ENCODE peak calls at places on chromosomes 4 and X, in five cellular contexts. V is fibroblast of lung, U is right lobe of liver, J is ovary, X is cardiac muscle cell. Z is an unnamed sample.

GRCh38 chr4:68368566-68369473 is 18.9 kb upstream of the YTHDC1 start:
- DNase-seq in V (peak), U (no peak), J (no peak), X (peak), Z (no peak)

GRCh38 chrX:1246816-1247215 is 21.8 kb upstream of the CSF2RA start:
- DNase-seq in V (peak), U (peak), J (peak), X (peak), Z (peak)

GRCh38 chrX:23811135-23811781 is 28.3 kb downstream of the SAT1 start:
- DNase-seq in V (no peak), U (no peak), J (no peak), X (no peak), Z (no peak)

GRCh38 chr4:80125252-80126177 is 52.5 kb upstream of the ANTXR2 start:
- DNase-seq in V (peak), U (no peak), J (no peak), X (peak), Z (peak)

GRCh38 chr4:105596676-105597075 is 44.3 kb downstream of the ARHGEF38 start:
- DNase-seq in V (no peak), U (no peak), J (no peak), X (no peak), Z (no peak)

GRCh38 chr4:178856139-178856800 is 1414.0 kb upstream of the AGA start:
- DNase-seq in V (no peak), U (no peak), J (no peak), X (no peak), Z (no peak)

GRCh38 chr4:24672871-24673270 is 88.5 kb upstream of the DHX15 start:
- DNase-seq in V (no peak), U (no peak), J (no peak), X (peak), Z (no peak)

GRCh38 chrX:130836447-130836846 is 66.6 kb downstream of the ENOX2 start:
- DNase-seq in V (no peak), U (no peak), J (no peak), X (peak), Z (no peak)

GRCh38 chrX:104419211-104419610 is 146.8 kb upstream of the IL1RAPL2 start:
- DNase-seq in V (no peak), U (no peak), J (no peak), X (peak), Z (no peak)

GRCh38 chrX:77003956-77004355 is 443.2 kb upstream of the FGF16 start:
- DNase-seq in V (no peak), U (no peak), J (no peak), X (no peak), Z (peak)

GRCh38 chr4:174604198-174604597 is 81.9 kb upstream of the HPGD start:
- DNase-seq in V (peak), U (no peak), J (no peak), X (peak), Z (peak)

GRCh38 chr4:186699298-186699697 is 24.4 kb downstream of the FAT1 start:
- DNase-seq in V (peak), U (no peak), J (no peak), X (peak), Z (no peak)

GRCh38 chr4:150874386-150875226 is 140.5 kb downstream of the LRBA start:
- DNase-seq in V (peak), U (peak), J (no peak), X (peak), Z (no peak)

DNA sequence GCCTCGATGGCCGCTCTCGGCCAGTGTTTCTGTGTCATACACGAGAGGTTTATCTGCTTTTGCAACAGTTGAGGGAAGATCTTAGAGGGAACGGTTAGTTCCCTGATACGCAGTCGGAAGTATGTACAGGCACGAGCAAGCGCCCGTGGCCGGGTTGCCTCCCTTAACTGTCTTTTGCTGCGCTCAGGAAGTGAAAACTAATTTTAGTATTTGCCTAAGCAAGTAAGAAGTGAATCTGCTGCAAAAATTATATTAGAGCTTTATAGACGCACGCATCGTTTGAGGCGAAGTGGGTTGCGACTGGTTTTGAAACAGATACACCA is 695 bp downstream of the MTM1 start:
- DNase-seq in V (peak), U (no peak), J (no peak), X (peak), Z (no peak)
- H3K4me3 ChIP-seq in V (peak), U (peak), J (peak), X (peak), Z (peak)

GRCh38 chrX:115563633-115564182 is 2.7 kb downstream of the PLS3 start:
- DNase-seq in V (no peak), U (no peak), J (no peak), X (no peak), Z (no peak)
- H3K4me3 ChIP-seq in V (no peak), U (no peak), J (peak), X (peak), Z (no peak)

GRCh38 chrX:40176256-40176978 is 78.7 kb upstream of the BCOR start:
- DNase-seq in V (no peak), U (peak), J (peak), X (peak), Z (peak)
- H3K4me3 ChIP-seq in V (peak), U (peak), J (peak), X (peak), Z (peak)

GRCh38 chr4:148447672-148448071 is 5.5 kb upstream of the NR3C2 start:
- DNase-seq in V (no peak), U (no peak), J (peak), X (no peak), Z (no peak)
- H3K4me3 ChIP-seq in V (peak), U (no peak), J (no peak), X (no peak), Z (no peak)

DNA sequence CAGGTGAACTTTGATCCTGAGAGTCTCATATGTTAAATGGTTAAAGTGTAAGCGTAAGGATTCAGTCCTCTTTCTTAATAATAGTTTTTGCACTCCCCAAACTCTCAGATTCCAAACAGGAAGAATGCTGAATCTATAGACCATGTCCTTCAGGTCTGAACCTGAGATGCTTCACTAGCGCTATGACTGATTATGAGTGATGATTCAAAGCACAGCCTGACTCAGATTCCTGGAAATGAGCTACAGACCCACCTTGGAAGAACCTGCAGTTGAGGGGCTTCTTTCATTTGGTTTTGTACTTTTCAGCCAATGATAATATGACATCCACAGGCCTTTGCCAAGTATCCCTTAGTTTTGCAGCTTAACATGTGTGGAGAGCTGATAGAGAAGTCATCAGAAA is 1.4 kb downstream of the EDNRA start:
- DNase-seq in V (no peak), U (no peak), J (no peak), X (no peak), Z (no peak)
- H3K4me3 ChIP-seq in V (no peak), U (no peak), J (peak), X (peak), Z (no peak)

GRCh38 chr4:107037188-107037587 is 1.1 kb upstream of the DKK2 start:
- DNase-seq in V (no peak), U (peak), J (peak), X (peak), Z (no peak)

GRCh38 chr4:107035711-107036601 is at the start of gene DKK2:
- DNase-seq in V (no peak), U (no peak), J (peak), X (peak), Z (peak)

GRCh38 chr4:107034982-107035710 is 967 bp downstream of the DKK2 start:
- DNase-seq in V (peak), U (peak), J (peak), X (peak), Z (no peak)

GRCh38 chr4:107034091-107034698 is 1.9 kb downstream of the DKK2 start:
- DNase-seq in V (peak), U (no peak), J (peak), X (peak), Z (no peak)

DNA sequence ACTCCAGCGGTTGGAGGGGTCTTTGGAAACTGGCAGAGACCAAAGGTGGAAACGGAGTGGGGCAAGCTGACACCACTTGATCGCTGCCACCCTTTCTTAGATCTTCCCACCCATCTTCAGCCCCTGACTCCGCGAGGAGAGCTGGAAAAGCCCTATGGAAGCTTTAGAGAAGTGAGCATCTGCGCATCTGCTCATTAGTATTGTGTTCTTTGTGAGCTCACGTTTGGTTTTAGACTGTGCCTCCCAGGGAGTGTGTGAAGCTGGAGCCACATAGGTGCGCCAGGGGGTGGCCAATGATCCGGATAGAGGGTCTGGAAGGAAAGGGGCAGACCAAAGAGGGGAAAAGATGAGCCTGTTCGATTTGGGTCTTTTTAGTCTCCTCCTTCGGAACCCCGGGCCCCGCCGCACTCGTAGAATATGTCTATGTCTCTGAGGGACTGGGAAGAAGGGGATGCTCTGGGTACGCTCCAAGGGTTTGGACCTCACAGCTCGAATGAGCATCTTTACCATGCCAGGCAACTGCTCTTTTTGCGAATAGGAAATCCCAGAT is 564 bp upstream of the DKK2 start:
- DNase-seq in V (no peak), U (no peak), J (no peak), X (no peak), Z (no peak)
- H3K4me3 ChIP-seq in V (peak), U (no peak), J (peak), X (peak), Z (no peak)

GRCh38 chrX:50814701-50815476 is 895 bp upstream of the SHROOM4 start:
- DNase-seq in V (no peak), U (no peak), J (no peak), X (peak), Z (no peak)
- H3K4me3 ChIP-seq in V (no peak), U (no peak), J (no peak), X (no peak), Z (no peak)

DNA sequence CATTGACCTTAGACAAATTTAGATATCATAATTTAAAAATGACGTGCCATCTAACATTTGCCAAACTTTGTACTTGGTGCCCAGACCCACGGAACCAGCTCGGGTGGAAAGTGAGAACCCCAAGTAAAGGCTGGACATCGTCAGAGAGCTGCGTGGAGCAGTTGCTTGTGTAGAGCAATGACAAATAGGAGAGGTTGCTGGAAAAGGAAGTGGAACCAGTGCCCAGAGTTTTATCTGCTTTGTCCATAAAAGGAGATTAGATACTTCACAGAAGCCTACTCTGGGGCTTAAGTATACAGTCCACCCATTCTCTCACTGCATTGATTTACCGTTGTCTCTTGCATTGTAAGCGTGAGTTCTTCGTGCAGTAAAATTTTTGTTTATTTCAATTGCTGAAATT is 5.4 kb upstream of the TBC1D1 start:
- DNase-seq in V (peak), U (no peak), J (no peak), X (peak), Z (no peak)
- H3K4me3 ChIP-seq in V (no peak), U (no peak), J (no peak), X (no peak), Z (no peak)

Z was measured in Jurkat, Clone E6-1.